ENCODE peak calls at places on chromosomes 1 and 21, in four cellular contexts. T is GM23338, W is left ventricle myocardium inferior, J is upper lobe of left lung. A is an unnamed sample.

GRCh38 chr1:36172983-36173382 is 17.0 kb downstream of the MAP7D1 start:
- DNase-seq in T (no peak), W (no peak), J (no peak), A (no peak)

GRCh38 chr21:27300770-27301169 is 333.9 kb upstream of the ADAMTS5 start:
- DNase-seq in T (no peak), W (no peak), J (no peak), A (no peak)

GRCh38 chr1:178581351-178581951 is 68.5 kb downstream of the TEX35 start:
- DNase-seq in T (peak; percentile 88), W (no peak), J (no peak), A (no peak)

GRCh38 chr1:17347769-17348592 is 24.0 kb upstream of the PADI6 start:
- DNase-seq in T (no peak), W (no peak), J (no peak), A (no peak)

GRCh38 chr1:37391181-37391949 is 83.0 kb upstream of the ZC3H12A start:
- DNase-seq in T (peak; percentile 53), W (no peak), J (no peak), A (peak; percentile 69)

GRCh38 chr21:39712976-39713375 is 32.0 kb upstream of the IGSF5 start:
- DNase-seq in T (peak; percentile 52), W (no peak), J (no peak), A (peak; percentile 62)

GRCh38 chr21:44931137-44931500 is 8.7 kb upstream of the SLX9 start:
- DNase-seq in T (peak; percentile 57), W (peak; percentile 36), J (peak; percentile 58), A (no peak)

GRCh38 chr21:35020902-35021301 is 28.2 kb downstream of the RUNX1 start:
- DNase-seq in T (no peak), W (no peak), J (no peak), A (no peak)

GRCh38 chr1:15617874-15618684 is 821 bp downstream of the DDI2 start:
- DNase-seq in T (peak; percentile 57), W (peak; percentile 32), J (peak; percentile 47), A (peak; percentile 37)

GRCh38 chr1:65939636-65940035 is 146.9 kb downstream of the PDE4B start:
- DNase-seq in T (no peak), W (no peak), J (peak; percentile 34), A (no peak)

GRCh38 chr1:205274041-205274691 is 46.4 kb downstream of the TMCC2 start:
- DNase-seq in T (peak; percentile 79), W (no peak), J (no peak), A (no peak)

GRCh38 chr1:38000529-38001453 is 4.5 kb downstream of the FHL3 start:
- DNase-seq in T (peak; percentile 83), W (peak; percentile 49), J (no peak), A (no peak)

GRCh38 chr1:92943515-92943873 is 17.8 kb downstream of the DIPK1A start:
- DNase-seq in T (no peak), W (no peak), J (no peak), A (no peak)

GRCh38 chr1:229855999-229856650 is 210.9 kb upstream of the GALNT2 start:
- DNase-seq in T (peak; percentile 19), W (no peak), J (no peak), A (no peak)

GRCh38 chr21:32611471-32611997 is 643 bp downstream of the CFAP298 start:
- DNase-seq in T (peak; percentile 60), W (no peak), J (peak; percentile 45), A (peak; percentile 41)

GRCh38 chr1:10620776-10621175 is 146.0 kb downstream of the PEX14 start:
- DNase-seq in T (no peak), W (no peak), J (no peak), A (no peak)

DNA sequence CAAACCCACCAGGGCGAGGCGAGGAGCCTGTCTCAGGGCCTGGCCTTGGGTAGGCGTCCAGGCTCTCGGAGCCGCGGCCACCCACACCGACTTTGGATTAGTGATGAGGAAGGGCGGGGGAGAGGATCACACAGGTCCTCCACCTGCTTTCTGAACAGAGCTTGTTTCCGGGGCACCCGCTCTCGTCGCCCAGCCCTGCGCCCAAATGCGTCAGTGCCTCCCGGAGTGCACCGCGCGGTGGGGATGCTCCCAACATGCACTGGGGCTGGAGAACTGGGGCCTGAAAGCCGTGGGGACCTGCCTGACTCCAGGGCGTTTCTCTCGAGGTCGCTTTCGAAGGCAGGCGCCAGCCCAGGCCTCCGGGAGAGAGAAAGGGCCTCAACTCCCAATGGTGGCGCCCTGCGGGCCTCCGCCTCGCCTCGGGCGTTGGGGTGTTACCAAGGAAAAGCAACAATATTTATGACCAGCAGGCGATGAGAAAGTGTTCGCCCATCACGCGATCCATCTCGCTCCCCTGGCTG is 9.0 kb upstream of the LHX8 start:
- DNase-seq in T (no peak), W (no peak), J (no peak), A (no peak)
- H3K27me3 ChIP-seq in T (peaks cover 44% of the 10 kb centered on the region), W (peaks cover 95% of the 10 kb centered on the region), J (no peaks in the 10 kb centered on the region), A (no peaks in the 10 kb centered on the region)

GRCh38 chr1:19441048-19441447 is 44.3 kb downstream of the CAPZB start:
- DNase-seq in T (no peak), W (no peak), J (no peak), A (no peak)

GRCh38 chr1:19436716-19437476 is 48.4 kb downstream of the CAPZB start:
- DNase-seq in T (no peak), W (peak; percentile 79), J (peak; percentile 74), A (no peak)

GRCh38 chr1:19437911-19438310 is 47.4 kb downstream of the CAPZB start:
- DNase-seq in T (no peak), W (peak; percentile 87), J (no peak), A (no peak)

GRCh38 chr1:19439464-19440171 is 45.7 kb downstream of the CAPZB start:
- DNase-seq in T (peak; percentile 71), W (peak; percentile 68), J (no peak), A (peak; percentile 25)

DNA sequence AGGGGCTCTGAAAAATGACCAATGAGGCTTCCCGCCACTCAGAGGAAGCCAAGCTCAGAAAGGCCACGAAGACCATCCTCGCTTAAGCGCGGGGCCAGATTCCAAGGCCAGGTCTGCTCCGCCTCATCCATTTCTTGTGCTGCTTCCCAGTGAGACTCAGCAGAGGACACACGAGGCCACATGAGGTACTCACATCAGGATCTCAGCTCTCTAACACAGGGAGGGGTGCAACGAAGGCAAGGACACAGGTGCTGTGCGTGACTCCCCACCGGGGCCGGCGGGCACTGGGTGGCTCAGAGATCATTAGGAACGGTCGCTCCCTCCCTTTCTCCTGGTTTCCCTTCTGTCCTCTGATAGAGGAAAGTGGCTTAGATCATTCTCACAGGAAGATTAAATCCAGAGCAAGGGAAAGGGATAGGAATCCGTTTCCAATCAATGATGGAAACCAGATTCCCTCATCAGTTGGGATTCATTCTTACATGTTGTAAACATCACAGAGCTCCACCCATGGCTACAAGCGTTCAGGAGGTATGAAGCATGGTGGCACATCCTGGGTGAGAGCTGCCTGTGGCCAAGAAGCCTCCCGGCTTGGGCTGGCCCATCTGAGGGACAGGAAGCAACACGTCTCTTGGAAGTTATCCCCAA is 46.7 kb downstream of the CAPZB start:
- DNase-seq in T (no peak), W (no peak), J (no peak), A (peak; percentile 16)
- H3K27ac ChIP-seq in T (no peak overlapping the region), W (peak overlapping the region; percentile 88), J (peak overlapping the region; percentile 71), A (no peak overlapping the region)

GRCh38 chr1:96533820-96534219 is 187.8 kb upstream of the PTBP2 start:
- DNase-seq in T (no peak), W (no peak), J (no peak), A (no peak)

GRCh38 chr1:96536576-96536975 is 185.0 kb upstream of the PTBP2 start:
- DNase-seq in T (no peak), W (no peak), J (no peak), A (no peak)

GRCh38 chr1:96538883-96539282 is 182.7 kb upstream of the PTBP2 start:
- DNase-seq in T (no peak), W (no peak), J (no peak), A (no peak)

GRCh38 chr1:96541491-96541890 is 180.1 kb upstream of the PTBP2 start:
- DNase-seq in T (no peak), W (no peak), J (no peak), A (no peak)

DNA sequence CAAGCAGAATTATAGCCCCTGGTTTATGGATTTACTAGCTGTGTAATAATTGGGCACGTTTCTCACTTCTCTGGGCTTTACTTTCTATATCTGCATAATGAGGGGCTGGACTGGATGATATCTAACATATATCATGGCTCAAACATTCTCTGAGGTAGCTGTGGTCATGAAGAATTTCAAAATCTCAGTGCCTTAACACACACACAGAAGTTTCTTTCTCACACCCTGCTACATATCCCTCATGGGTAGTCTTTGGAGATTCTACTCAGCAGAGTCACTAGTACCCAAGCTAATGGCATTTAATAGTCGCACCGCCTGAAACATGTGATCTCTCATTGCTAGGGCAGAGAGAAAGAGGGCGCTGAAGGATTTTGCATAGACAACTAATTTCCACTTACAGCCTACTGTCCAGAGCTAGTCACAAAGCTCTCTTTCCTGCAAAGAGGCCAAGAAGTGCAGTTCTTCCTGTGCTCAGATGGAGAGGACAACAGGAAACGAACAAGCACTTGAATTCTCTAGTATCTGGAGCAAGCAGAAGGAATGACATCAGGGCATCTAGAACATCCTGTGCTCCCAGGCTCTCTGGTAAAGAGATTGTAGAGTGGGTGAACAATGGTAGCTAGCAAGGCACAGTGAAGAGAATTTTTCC is 183.5 kb upstream of the PTBP2 start:
- DNase-seq in T (peak; percentile 36), W (no peak), J (peak; percentile 51), A (no peak)
- H3K4me3 ChIP-seq in T (no peak overlapping the region), W (no peak overlapping the region), J (no peak overlapping the region), A (no peak overlapping the region)

GRCh38 chr1:20487236-20487590 is 1.2 kb upstream of the CAMK2N1 start:
- DNase-seq in T (peak; percentile 54), W (no peak), J (no peak), A (no peak)
- H3K27me3 ChIP-seq in T (peaks cover 62% of the 10 kb centered on the region), W (peaks cover 77% of the 10 kb centered on the region), J (no peaks in the 10 kb centered on the region), A (peaks cover 86% of the 10 kb centered on the region)

DNA sequence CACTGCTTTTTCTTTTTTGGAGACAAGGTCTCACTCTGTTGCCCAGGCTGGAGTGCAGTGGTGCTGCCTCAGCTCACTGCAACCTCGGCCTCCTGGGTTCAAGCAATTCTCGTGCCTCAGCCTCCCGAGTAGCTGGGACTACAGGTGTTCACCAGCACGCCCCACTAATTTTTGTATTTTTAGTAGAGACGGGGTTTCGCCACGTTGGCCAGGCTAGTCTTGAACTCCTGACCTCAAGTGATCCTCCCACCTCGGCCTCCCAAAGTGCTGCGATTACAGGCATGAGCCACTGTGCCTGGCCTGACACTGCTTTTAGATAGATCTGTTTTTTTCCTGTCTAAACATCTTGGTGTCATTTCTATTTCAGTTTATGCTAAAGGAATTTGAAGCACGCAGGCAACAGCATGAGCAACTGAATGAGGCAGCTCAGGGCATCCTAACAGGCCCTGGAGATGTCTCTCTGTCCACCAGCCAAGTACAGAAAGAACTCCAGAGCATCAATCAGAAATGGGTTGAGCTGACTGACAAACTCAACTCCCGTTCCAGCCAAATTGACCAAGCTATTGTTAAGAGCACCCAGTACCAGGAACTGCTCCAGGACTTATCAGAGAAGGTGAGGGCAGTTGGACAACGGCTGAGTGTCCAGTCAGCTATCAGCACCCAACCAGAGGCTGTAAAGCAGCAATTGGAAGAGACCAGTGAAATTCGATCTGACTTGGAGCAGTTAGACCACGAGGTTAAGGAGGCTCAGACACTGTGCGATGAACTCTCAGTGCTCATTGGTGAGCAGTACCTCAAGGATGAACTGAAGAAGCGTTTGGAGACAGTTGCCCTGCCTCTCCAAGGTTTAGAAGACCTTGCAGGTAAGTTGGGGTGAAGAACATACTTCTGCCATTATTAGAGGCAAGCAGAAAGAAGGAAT is 106.1 kb upstream of the BMP8A start:
- DNase-seq in T (no peak), W (no peak), J (no peak), A (no peak)
- H3K27ac ChIP-seq in T (no peak overlapping the region), W (peak overlapping the region; percentile 64), J (peak overlapping the region; percentile 12), A (no peak overlapping the region)